ENCODE peak calls at places on chromosomes 5 and 9, in ten cellular contexts. L, W, S, N, C, I, X, R, Z and O are unnamed samples. For H3K27me3 and H3K9me3, the result is how much of the 10 kb centered on the place peaks cover.

GRCh38 chr5:163106098-163106497 is 331.3 kb upstream of the CCNG1 start:
- DNase-seq in L (no peak), W (no peak), S (no peak), N (no peak), C (no peak), I (no peak), X (no peak), R (no peak), Z (no peak), O (no peak)

GRCh38 chr5:176559683-176560082 is 10.5 kb downstream of the CDHR2 start:
- DNase-seq in L (no peak), W (no peak), S (no peak), N (no peak), C (no peak), I (no peak), X (no peak), R (no peak), Z (no peak), O (no peak)

GRCh38 chr5:172412724-172413260 is 41.5 kb downstream of the SH3PXD2B start:
- DNase-seq in L (no peak), W (peak), S (peak), N (peak), C (peak), I (peak), X (peak), R (peak), Z (peak), O (peak)

GRCh38 chr5:93585054-93585751 is 2.2 kb downstream of the NR2F1 start:
- DNase-seq in L (no peak), W (no peak), S (peak), N (no peak), C (no peak), I (peak), X (no peak), R (peak), Z (no peak), O (peak)

GRCh38 chr9:16715404-16715803 is 155.1 kb downstream of the BNC2 start:
- DNase-seq in L (no peak), W (no peak), S (no peak), N (no peak), C (no peak), I (no peak), X (no peak), R (no peak), Z (no peak), O (no peak)

GRCh38 chr9:137426018-137426681 is 3.0 kb downstream of the NOXA1 start:
- DNase-seq in L (no peak), W (no peak), S (peak), N (peak), C (no peak), I (no peak), X (peak), R (no peak), Z (no peak), O (no peak)

GRCh38 chr9:98995059-98995665 is 51.5 kb downstream of the COL15A1 start:
- DNase-seq in L (no peak), W (peak), S (peak), N (peak), C (peak), I (peak), X (no peak), R (no peak), Z (peak), O (no peak)

GRCh38 chr5:1294839-1295649 is at the start of gene TERT:
- DNase-seq in L (peak), W (no peak), S (peak), N (no peak), C (peak), I (peak), X (peak), R (peak), Z (peak), O (no peak)

GRCh38 chr5:138949223-138949574 is 74.1 kb upstream of the LRRTM2 start:
- DNase-seq in L (no peak), W (no peak), S (no peak), N (no peak), C (no peak), I (peak), X (peak), R (no peak), Z (no peak), O (no peak)

GRCh38 chr5:2895876-2896275 is 144.4 kb upstream of the IRX2 start:
- DNase-seq in L (no peak), W (no peak), S (no peak), N (no peak), C (no peak), I (no peak), X (no peak), R (no peak), Z (peak), O (no peak)

GRCh38 chr5:2898661-2899060 is 147.2 kb upstream of the IRX2 start:
- DNase-seq in L (no peak), W (no peak), S (no peak), N (no peak), C (no peak), I (no peak), X (no peak), R (no peak), Z (peak), O (no peak)

GRCh38 chr5:2897276-2897990 is 146.0 kb upstream of the IRX2 start:
- DNase-seq in L (no peak), W (no peak), S (no peak), N (no peak), C (no peak), I (no peak), X (no peak), R (no peak), Z (peak), O (no peak)

GRCh38 chr5:2895196-2895595 is 143.7 kb upstream of the IRX2 start:
- DNase-seq in L (no peak), W (no peak), S (no peak), N (no peak), C (peak), I (no peak), X (no peak), R (no peak), Z (peak), O (no peak)

DNA sequence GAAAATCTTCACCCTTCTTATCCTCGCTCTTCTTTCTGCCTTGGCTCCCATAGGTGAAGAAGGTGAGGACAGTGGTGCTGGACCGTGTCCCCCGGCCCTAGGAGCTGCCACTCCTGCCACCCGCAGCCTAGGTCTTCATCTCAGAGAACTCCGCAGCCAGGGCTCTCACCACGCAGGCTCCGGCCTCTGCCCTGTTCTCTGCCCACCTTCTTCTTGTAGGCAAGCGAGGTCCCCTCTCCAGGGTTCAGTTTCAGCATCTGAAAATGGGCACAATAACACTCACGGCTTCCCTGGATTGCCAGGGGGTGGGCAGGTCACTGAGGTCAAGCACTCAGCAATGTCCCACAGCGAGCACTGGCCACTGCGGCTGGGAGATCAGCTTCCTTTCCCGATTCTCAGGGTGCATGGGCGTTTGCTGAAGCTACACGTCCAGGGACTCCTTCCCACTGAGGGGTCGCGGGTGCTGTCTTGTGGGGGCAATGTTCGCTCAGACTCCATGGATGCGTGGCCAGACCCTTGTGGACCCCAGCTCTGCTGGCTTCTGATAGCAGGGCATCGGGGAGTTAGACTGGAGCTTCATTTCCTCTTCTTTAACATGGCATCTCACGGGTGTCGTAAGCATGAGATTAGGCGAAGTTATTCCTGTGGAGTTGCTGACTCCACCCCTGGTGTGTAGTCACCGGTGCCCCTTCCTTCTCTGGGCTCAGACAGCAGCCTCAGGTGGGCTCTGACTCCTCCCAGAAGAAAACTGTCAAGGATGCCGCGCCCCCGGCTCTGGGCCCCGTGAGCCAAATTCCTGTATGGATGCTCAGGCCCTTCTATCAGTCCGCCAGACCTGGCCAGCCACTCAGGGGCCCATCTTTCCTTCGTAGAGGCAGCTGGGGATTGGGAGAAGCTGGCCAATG is 145.1 kb upstream of the IRX2 start:
- DNase-seq in L (no peak), W (no peak), S (no peak), N (no peak), C (no peak), I (no peak), X (no peak), R (no peak), Z (peak), O (no peak)
- H3K27me3 ChIP-seq in L (under half), W (under half), S (under half), N (under half), C (under half), I (under half), X (under half), R (under half), Z (under half), O (under half)

DNA sequence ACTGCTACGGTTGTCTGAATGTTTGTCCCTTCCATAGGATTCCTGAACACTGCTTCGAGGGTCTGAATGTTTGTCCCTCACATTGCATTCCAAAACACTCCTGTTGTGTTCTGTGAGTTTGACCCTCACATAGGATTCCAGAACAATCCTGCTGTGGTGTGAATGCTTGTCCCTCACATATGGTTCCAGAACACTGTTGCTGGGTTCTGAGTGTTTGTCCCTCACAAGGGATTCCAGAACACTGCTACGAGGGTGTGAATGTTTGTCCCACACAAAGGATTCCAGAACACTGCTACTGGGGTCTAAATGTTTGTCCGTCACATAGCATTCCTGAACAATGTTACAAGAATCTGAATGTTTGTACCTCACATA is 201.2 kb downstream of the FOXD4L6 start:
- DNase-seq in L (no peak), W (no peak), S (no peak), N (no peak), C (no peak), I (no peak), X (no peak), R (no peak), Z (no peak), O (no peak)
- H3K9me3 ChIP-seq in L (half or more), W (under half), S (half or more), N (half or more), C (half or more), I (half or more), X (half or more), R (under half), Z (half or more), O (under half)

DNA sequence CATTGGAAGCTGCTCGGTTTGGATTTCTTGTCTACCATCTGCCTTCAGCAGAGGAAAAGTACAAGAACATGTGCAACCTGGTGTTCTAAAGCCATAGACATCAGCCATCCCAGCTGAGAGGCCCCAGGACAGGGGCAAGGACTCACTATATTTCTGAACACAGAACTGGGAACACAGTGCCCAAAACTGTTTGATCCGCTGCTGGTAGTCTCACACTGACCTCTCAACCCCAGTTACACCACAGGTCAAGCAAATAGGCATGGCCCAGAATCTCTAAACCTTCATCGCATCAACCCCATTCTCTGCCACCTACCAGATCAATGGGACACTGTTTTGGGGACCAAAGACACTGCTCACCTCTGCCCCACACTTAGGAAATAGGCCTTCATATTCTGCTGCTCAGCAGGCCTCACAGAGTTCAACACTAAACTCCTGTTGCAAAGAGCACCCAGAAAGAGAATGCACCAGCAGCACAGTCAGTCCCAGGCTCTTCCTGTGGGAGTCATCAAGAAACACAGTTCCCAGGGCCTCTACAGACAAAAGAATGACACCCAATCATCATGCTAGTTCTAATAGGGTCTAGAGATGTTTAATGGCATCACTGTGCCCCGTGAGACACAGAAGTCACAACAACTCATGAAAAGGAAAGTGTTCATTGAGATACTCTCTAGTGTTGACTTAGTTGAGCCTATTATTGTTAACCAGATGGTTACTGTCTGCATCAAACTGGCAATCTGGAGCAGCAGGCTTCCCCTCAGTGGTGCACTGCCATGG is 1.8 kb downstream of the KLHL3 start:
- DNase-seq in L (no peak), W (no peak), S (no peak), N (no peak), C (no peak), I (no peak), X (no peak), R (no peak), Z (no peak), O (no peak)
- H3K27ac ChIP-seq in L (no peak), W (peak), S (no peak), N (peak), C (no peak), I (no peak), X (no peak), R (no peak), Z (no peak), O (no peak)

GRCh38 chr9:106934831-106935230 is 71.9 kb downstream of the ZNF462 start:
- DNase-seq in L (no peak), W (no peak), S (no peak), N (no peak), C (no peak), I (no peak), X (no peak), R (no peak), Z (no peak), O (no peak)

GRCh38 chr9:106934424-106934823 is 71.5 kb downstream of the ZNF462 start:
- DNase-seq in L (no peak), W (no peak), S (no peak), N (no peak), C (no peak), I (no peak), X (no peak), R (no peak), Z (no peak), O (no peak)

GRCh38 chr9:106932675-106933074 is 69.7 kb downstream of the ZNF462 start:
- DNase-seq in L (no peak), W (no peak), S (no peak), N (no peak), C (no peak), I (no peak), X (no peak), R (no peak), Z (no peak), O (no peak)

GRCh38 chr9:106932178-106932577 is 69.2 kb downstream of the ZNF462 start:
- DNase-seq in L (no peak), W (no peak), S (no peak), N (no peak), C (no peak), I (no peak), X (no peak), R (no peak), Z (peak), O (no peak)

GRCh38 chr9:106933470-106933869 is 70.5 kb downstream of the ZNF462 start:
- DNase-seq in L (no peak), W (no peak), S (no peak), N (no peak), C (no peak), I (no peak), X (no peak), R (no peak), Z (no peak), O (no peak)
- H3K27me3 ChIP-seq in L (under half), W (under half), S (under half), N (under half), C (under half), I (under half), X (under half), R (under half), Z (under half), O (under half)

DNA sequence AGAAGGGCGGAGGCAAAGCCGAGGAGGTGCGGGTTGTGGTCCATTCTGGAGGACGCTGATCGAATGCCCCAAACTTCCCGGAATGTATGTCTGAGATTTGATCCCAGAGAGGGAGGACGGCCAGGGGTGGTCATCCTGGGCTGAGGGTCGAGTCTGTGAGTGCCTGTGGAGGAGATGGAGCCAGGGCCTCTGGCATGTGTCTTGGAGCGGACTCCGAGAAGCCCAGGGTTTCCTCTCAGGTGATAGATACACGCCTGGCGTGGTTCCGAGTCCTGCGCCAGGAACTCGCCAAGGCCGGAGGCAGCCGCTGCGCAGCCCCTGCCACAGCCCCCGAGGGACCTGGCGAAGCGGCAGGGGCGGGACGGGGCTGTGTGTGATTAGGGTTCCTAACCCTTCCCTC is 363 bp downstream of the ZNF454 start:
- DNase-seq in L (no peak), W (peak), S (no peak), N (peak), C (no peak), I (peak), X (no peak), R (no peak), Z (no peak), O (no peak)
- H3K9me3 ChIP-seq in L (under half), W (under half), S (under half), N (half or more), C (half or more), I (under half), X (half or more), R (under half), Z (half or more), O (under half)

DNA sequence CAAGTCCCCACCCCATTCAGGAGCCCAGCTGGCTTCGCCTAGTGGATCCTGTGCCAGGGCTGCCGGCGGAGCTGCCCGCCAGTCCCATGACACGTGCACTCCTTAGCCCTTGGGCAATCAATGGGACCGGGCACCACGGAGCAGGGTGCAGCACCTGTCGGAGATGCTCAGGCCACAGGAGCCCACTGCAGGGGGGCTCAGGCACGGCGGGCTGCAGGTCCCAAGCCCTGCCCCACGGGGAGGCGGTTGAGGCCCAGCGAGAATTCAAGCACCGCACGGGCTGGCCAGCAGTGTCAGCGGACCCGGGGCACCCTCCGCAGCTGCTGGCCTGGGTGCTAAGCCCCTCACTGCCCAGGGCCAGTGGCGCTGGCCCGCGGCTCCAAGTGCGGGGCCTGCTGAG is 969.7 kb upstream of the CDH10 start:
- DNase-seq in L (no peak), W (no peak), S (no peak), N (no peak), C (no peak), I (no peak), X (no peak), R (no peak), Z (peak), O (no peak)
- H3K27ac ChIP-seq in L (no peak), W (no peak), S (no peak), N (no peak), C (no peak), I (no peak), X (no peak), R (no peak), Z (no peak), O (no peak)